ENCODE peak calls at places on chromosomes 1 and 21, in seven cellular contexts. O is heart left ventricle; N is CD8-positive, alpha-beta T cell; W is psoas muscle; P is MM.1S; D is A549; H is uterus. R is an unnamed sample. For H3K4me1, the result is how much of the 10 kb centered on the place peaks cover.

GRCh38 chr1:105317976-105318375 is 1568.3 kb downstream of the AMY1C start:
- DNase-seq in P (no peak), H (no peak), O (no peak), W (no peak), N (no peak), D (no peak), R (no peak)

GRCh38 chr1:13494712-13495111 is 19.1 kb downstream of the LRRC38 start:
- DNase-seq in P (no peak), N (no peak), H (no peak), D (no peak), O (peak), W (no peak), R (no peak)

GRCh38 chr1:178086294-178087255 is 7.3 kb upstream of the RASAL2 start:
- DNase-seq in D (no peak), N (no peak), W (no peak), H (no peak), O (no peak), P (no peak), R (peak)

GRCh38 chr1:231272880-231273279 is 31.9 kb downstream of the GNPAT start:
- DNase-seq in H (no peak), W (no peak), P (no peak), D (no peak), O (no peak), N (no peak), R (peak)

GRCh38 chr1:109186704-109187071 is 27.0 kb upstream of the SARS1 start:
- DNase-seq in N (no peak), P (no peak), O (peak), H (peak), W (peak), D (no peak), R (peak)

GRCh38 chr1:160284782-160285344 is at the start of gene PEX19:
- DNase-seq in N (peak), H (peak), P (peak), D (peak), W (peak), O (peak), R (peak)

GRCh38 chr1:160375788-160376524 is 9.1 kb downstream of the NHLH1 start:
- DNase-seq in O (no peak), D (no peak), H (no peak), P (no peak), W (no peak), N (no peak), R (no peak)

GRCh38 chr1:206487970-206488369 is 17.7 kb downstream of the IKBKE start:
- DNase-seq in W (no peak), P (no peak), H (no peak), N (no peak), O (no peak), D (no peak), R (no peak)

GRCh38 chr1:182615468-182616129 is 11.4 kb upstream of the RGS16 start:
- DNase-seq in H (peak), N (peak), W (peak), P (no peak), O (peak), D (no peak), R (no peak)

GRCh38 chr1:62689524-62689923 is 1.3 kb upstream of the DOCK7 start:
- DNase-seq in O (no peak), D (no peak), W (no peak), H (no peak), P (no peak), N (no peak), R (no peak)

GRCh38 chr1:202243006-202243405 is 49.4 kb downstream of the LGR6 start:
- DNase-seq in O (no peak), D (no peak), H (no peak), N (no peak), P (no peak), W (no peak), R (no peak)

GRCh38 chr1:89632213-89633102 is 462 bp upstream of the LRRC8C start:
- DNase-seq in P (peak), D (peak), H (peak), N (peak), W (peak), O (peak), R (peak)

GRCh38 chr1:119549719-119550141 is 42.7 kb downstream of the HSD3B1 start:
- DNase-seq in O (peak), N (no peak), H (no peak), P (peak), D (peak), W (no peak), R (peak)

GRCh38 chr1:214187152-214187900 is 93.6 kb upstream of the SMYD2 start:
- DNase-seq in N (no peak), P (no peak), D (no peak), O (peak), W (no peak), H (no peak), R (no peak)

GRCh38 chr21:46477765-46478164 is 19.1 kb downstream of the DIP2A start:
- DNase-seq in D (no peak), O (no peak), N (no peak), H (no peak), W (no peak), P (no peak), R (no peak)

GRCh38 chr1:116538527-116538926 is 32.3 kb downstream of the CD58 start:
- DNase-seq in O (no peak), P (no peak), N (peak), W (no peak), H (no peak), D (peak), R (no peak)

GRCh38 chr21:33981341-33982101 is 65.9 kb upstream of the ATP5PO start:
- DNase-seq in N (no peak), O (no peak), D (no peak), W (peak), H (no peak), P (no peak), R (no peak)

GRCh38 chr1:31798433-31799195 is 17.2 kb downstream of the SPOCD1 start:
- DNase-seq in W (no peak), H (no peak), N (no peak), P (no peak), D (peak), O (no peak), R (no peak)

GRCh38 chr1:30670195-30671060 is 53.0 kb downstream of the MATN1 start:
- DNase-seq in O (peak), P (no peak), H (peak), W (no peak), N (no peak), D (no peak), R (no peak)

GRCh38 chr1:223628233-223628632 is 37.3 kb downstream of the CAPN8 start:
- DNase-seq in W (peak), O (no peak), P (peak), N (no peak), D (peak), H (no peak), R (peak)

GRCh38 chr1:248891758-248892157 is 14.3 kb upstream of the PGBD2 start:
- DNase-seq in H (no peak), O (no peak), D (no peak), P (no peak), W (no peak), N (no peak), R (no peak)

GRCh38 chr1:171801395-171801990 is 20.0 kb downstream of the METTL13 start:
- DNase-seq in P (peak), D (peak), W (no peak), H (no peak), N (no peak), O (no peak), R (no peak)

GRCh38 chr1:107493111-107493716 is 352.4 kb downstream of the NTNG1 start:
- DNase-seq in D (no peak), O (no peak), P (no peak), N (no peak), H (no peak), W (no peak), R (no peak)

GRCh38 chr1:231590453-231591198 is 36.0 kb upstream of the DISC1 start:
- DNase-seq in O (no peak), D (peak), P (peak), H (peak), W (peak), N (peak), R (peak)

GRCh38 chr1:56799605-56800398 is 19.4 kb downstream of the FYB2 start:
- DNase-seq in D (no peak), O (no peak), H (no peak), P (no peak), W (no peak), N (no peak), R (no peak)

GRCh38 chr21:46000182-46000730 is 18.7 kb downstream of the COL6A1 start:
- DNase-seq in O (no peak), D (no peak), W (no peak), P (no peak), H (peak), N (no peak), R (no peak)

GRCh38 chr1:33684346-33685122 is 179.3 kb upstream of the HMGB4 start:
- DNase-seq in O (no peak), D (no peak), N (no peak), P (no peak), W (no peak), H (no peak), R (no peak)

GRCh38 chr1:159279754-159280153 is 22.4 kb upstream of the FCER1A start:
- DNase-seq in O (no peak), H (no peak), W (no peak), D (peak), P (no peak), N (no peak), R (no peak)

GRCh38 chr1:22114083-22115012 is 28.5 kb downstream of the WNT4 start:
- DNase-seq in D (no peak), N (no peak), P (no peak), H (peak), O (no peak), W (no peak), R (no peak)

GRCh38 chr1:183609313-183609712 is 19.1 kb upstream of the NCF2 start:
- DNase-seq in W (peak), H (peak), N (no peak), O (peak), D (peak), P (no peak), R (peak)

GRCh38 chr1:21573971-21574458 is 64.8 kb downstream of the ALPL start:
- DNase-seq in N (no peak), W (peak), P (peak), H (peak), D (peak), O (peak), R (peak)

GRCh38 chr1:18414872-18415447 is 65.8 kb upstream of the KLHDC7A start:
- DNase-seq in P (no peak), D (no peak), N (no peak), W (no peak), O (no peak), H (no peak), R (no peak)

GRCh38 chr1:14869197-14869596 is 270.7 kb downstream of the KAZN start:
- DNase-seq in O (no peak), W (no peak), D (no peak), N (no peak), P (no peak), H (no peak), R (no peak)

GRCh38 chr1:201302168-201302896 is 19.0 kb downstream of the PKP1 start:
- DNase-seq in N (no peak), H (no peak), O (no peak), W (no peak), P (no peak), D (no peak), R (no peak)

GRCh38 chr21:34074283-34075098 is 1.1 kb downstream of the MRPS6 start:
- DNase-seq in O (no peak), P (no peak), D (no peak), W (no peak), H (no peak), N (no peak), R (no peak)

GRCh38 chr1:29255134-29255666 is 18.9 kb downstream of the PTPRU start:
- DNase-seq in D (no peak), W (no peak), N (no peak), H (no peak), O (no peak), P (no peak), R (no peak)

GRCh38 chr1:29256395-29256794 is 20.1 kb downstream of the PTPRU start:
- DNase-seq in W (no peak), D (peak), N (no peak), P (no peak), H (no peak), O (no peak), R (no peak)

GRCh38 chr1:29258974-29259801 is 22.9 kb downstream of the PTPRU start:
- DNase-seq in W (no peak), H (no peak), P (no peak), D (no peak), N (no peak), O (peak), R (no peak)

GRCh38 chr1:29258189-29258973 is 22.1 kb downstream of the PTPRU start:
- DNase-seq in D (no peak), H (no peak), N (no peak), P (no peak), O (no peak), W (no peak), R (no peak)

GRCh38 chr1:29256979-29257804 is 20.9 kb downstream of the PTPRU start:
- DNase-seq in H (peak), D (peak), W (no peak), P (no peak), O (no peak), N (no peak), R (no peak)
- H3K4me3 ChIP-seq in H (no peak), D (no peak), W (no peak), P (no peak), O (no peak), N (no peak), R (no peak)

GRCh38 chr1:8447616-8448150 is 129.8 kb downstream of the SLC45A1 start:
- DNase-seq in H (no peak), P (no peak), W (no peak), O (no peak), N (no peak), D (no peak), R (no peak)
- TF ChIP-seq CTCF in H (no peak), P (no peak), W (no peak), O (no peak), N (no peak), D (no peak), R (no peak)

DNA sequence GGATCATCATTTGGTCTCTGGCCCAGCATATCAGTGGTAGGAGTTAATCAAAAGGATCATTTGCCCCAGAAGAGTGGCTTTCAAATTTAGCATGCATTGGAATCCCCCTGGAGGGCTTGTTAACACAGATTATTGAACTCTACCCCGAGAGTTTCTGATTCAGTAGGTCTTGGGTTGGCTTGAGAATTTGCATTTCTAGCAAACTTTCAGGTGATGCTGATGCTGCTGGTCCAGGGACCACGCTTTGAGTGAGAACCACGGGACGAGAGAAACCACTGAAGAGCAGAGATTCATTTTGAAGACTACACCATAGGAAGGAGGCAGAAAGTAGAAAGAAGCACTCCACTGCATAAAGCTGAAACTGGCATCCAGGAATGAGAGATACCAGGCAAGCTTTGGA is 81.3 kb upstream of the DUSP10 start:
- DNase-seq in P (no peak), W (no peak), N (no peak), D (no peak), O (no peak), H (no peak), R (no peak)
- H3K4me1 ChIP-seq in P (under half), W (under half), N (under half), D (under half), O (under half), H (under half), R (under half)

DNA sequence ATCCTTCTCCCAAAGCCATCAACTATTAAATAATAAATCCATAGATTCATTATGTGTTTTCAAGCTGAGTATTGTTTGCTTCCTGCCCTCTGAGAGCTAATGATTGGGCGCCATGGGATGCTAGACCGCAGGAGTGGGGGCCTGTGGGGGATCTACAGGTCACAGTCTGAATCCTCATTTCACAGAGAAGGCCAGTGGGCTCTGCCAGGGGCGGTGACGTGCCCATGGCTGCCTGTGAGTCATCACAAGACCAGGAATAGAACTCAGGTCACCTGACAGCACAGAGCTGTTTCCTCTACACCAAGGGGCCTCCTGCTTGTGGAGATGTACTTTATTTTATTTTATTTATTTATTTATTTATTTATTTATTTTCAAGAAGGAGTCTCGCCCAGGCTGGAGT is 15.0 kb downstream of the IL6R start:
- DNase-seq in O (peak), P (peak), N (peak), D (peak), H (peak), W (peak), R (peak)
- H3K4me3 ChIP-seq in O (no peak), P (peak), N (peak), D (no peak), H (no peak), W (peak), R (no peak)

DNA sequence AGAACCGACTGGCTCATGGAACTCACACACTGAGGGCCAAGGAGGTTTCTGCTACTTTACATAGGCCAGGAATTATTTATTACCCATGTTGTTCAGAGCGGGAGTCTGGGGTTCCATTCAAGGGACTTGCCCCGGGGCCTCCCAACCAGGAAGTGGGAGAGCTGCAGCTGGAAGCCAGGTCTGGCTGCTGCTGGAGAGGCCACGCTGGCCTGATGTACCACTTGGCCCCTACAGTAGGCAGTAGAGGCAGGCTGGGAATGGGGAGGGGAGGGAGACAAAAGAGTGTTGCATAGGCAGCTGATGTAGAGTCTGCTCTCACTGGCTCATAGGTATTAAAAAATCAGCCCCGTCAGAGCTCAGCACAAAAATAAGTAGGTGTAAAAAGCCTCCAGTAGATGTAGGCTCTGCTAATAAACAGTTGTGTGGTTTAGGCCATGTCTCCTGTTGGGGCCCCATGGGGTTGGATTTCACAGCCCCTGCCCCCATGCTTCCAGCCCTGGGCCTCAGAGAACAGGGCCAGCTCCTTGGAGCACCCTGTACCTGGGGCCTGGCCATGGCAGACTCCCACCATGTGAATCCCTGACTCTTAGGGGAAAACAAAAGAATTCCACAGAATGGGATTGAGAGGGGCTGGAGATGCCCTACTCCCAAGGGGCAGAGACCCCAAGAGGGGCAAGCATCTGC is 11.7 kb downstream of the LRP8 start:
- DNase-seq in W (no peak), N (no peak), D (no peak), P (no peak), H (no peak), O (peak), R (no peak)
- TF ChIP-seq CTCF in W (no peak), N (no peak), D (no peak), P (no peak), H (no peak), O (no peak), R (no peak)

GRCh38 chr1:28171246-28171645 is 5.2 kb downstream of the PTAFR start:
- DNase-seq in N (no peak), D (no peak), W (no peak), O (no peak), P (no peak), H (no peak), R (no peak)
- H3K4me1 ChIP-seq in N (under half), D (under half), W (under half), O (under half), P (under half), H (under half), R (under half)

DNA sequence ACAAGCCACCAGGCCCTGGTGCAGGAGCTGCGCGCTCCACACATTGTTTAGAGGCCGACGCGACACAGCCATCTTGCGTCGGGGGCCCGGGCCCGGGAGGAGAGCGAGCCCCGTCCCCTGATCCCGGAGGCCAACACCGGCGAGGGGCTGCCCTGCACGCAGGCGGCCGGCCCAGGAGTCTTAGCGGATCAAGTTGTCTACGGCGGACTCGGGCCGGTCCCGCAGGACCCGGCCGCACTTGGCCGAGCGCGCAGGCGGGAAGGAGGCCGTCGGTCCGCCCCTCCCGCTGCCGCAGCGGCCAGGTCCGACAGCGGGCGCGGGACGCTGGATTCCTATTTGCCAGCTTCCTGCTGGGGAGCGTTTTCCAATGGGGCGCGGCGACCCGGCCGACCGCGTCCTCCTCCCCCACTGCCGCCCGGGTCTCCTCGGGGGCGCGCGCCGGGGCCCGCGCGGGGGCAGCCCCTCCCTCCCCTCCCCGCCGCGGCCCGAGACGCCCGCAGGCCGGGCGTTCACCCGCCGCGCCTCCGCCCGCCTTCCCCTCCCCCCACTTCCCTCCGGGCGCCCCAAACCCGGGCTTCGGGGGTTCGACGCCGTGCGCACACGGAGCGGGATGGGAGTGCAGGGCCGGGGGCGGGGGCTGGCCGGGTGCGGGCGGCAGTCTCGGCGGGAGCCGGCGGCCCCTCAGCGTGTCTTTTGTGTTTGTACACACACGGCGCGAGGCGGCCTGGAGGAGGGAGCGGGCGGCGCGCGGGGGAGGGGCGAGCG is 541 bp upstream of the H3-3A start:
- DNase-seq in W (peak), P (no peak), H (peak), D (peak), N (peak), O (peak), R (peak)
- H3K4me3 ChIP-seq in W (peak), P (peak), H (peak), D (peak), N (peak), O (peak), R (peak)

R was measured in lung.